ENCODE peak calls at places on chromosome 2, in four cellular contexts. One of them, this sample, is unnamed.

GRCh38 chr2:170815746-170816498 is 765 bp upstream of the GAD1 start:
- DNase-seq in GM12878: no peak
- DNase-seq in HCT116: peak
- DNase-seq in HepG2: peak
- DNase-seq in this sample: peak

GRCh38 chr2:241868661-241869081 is 858 bp upstream of the RTP5 start:
- DNase-seq in GM12878: no peak
- DNase-seq in HCT116: no peak
- DNase-seq in HepG2: no peak
- DNase-seq in this sample: peak

GRCh38 chr2:74886811-74887210 is 52.9 kb downstream of the HK2 start:
- DNase-seq in GM12878: no peak
- DNase-seq in HCT116: no peak
- DNase-seq in HepG2: no peak
- DNase-seq in this sample: peak

GRCh38 chr2:199379251-199379650 is 78.5 kb downstream of the SATB2 start:
- DNase-seq in GM12878: no peak
- DNase-seq in HCT116: no peak
- DNase-seq in HepG2: no peak
- DNase-seq in this sample: no peak

GRCh38 chr2:239829326-239829725 is 195.8 kb downstream of the NDUFA10 start:
- DNase-seq in GM12878: no peak
- DNase-seq in HCT116: no peak
- DNase-seq in HepG2: no peak
- DNase-seq in this sample: peak

GRCh38 chr2:63738019-63738418 is 103.7 kb upstream of the UGP2 start:
- DNase-seq in GM12878: no peak
- DNase-seq in HCT116: no peak
- DNase-seq in HepG2: no peak
- DNase-seq in this sample: no peak

GRCh38 chr2:28274911-28275685 is 117.6 kb upstream of the FOSL2 start:
- DNase-seq in GM12878: no peak
- DNase-seq in HCT116: peak
- DNase-seq in HepG2: no peak
- DNase-seq in this sample: no peak

GRCh38 chr2:233584210-233584609 is 17.6 kb upstream of the USP40 start:
- DNase-seq in GM12878: no peak
- DNase-seq in HCT116: no peak
- DNase-seq in HepG2: no peak
- DNase-seq in this sample: no peak

GRCh38 chr2:107215764-107216398 is 329.9 kb upstream of the ST6GAL2 start:
- DNase-seq in GM12878: no peak
- DNase-seq in HCT116: no peak
- DNase-seq in HepG2: no peak
- DNase-seq in this sample: no peak

GRCh38 chr2:83899271-83899670 is 559.8 kb downstream of the SUCLG1 start:
- DNase-seq in GM12878: no peak
- DNase-seq in HCT116: no peak
- DNase-seq in HepG2: no peak
- DNase-seq in this sample: no peak

GRCh38 chr2:172038604-172039003 is 38.9 kb downstream of the METAP1D start:
- DNase-seq in GM12878: no peak
- DNase-seq in HCT116: no peak
- DNase-seq in HepG2: no peak
- DNase-seq in this sample: no peak

GRCh38 chr2:119231975-119232665 is 8.5 kb downstream of the STEAP3 start:
- DNase-seq in GM12878: no peak
- DNase-seq in HCT116: no peak
- DNase-seq in HepG2: no peak
- DNase-seq in this sample: no peak

GRCh38 chr2:15668611-15669305 is 77.1 kb downstream of the DDX1 start:
- DNase-seq in GM12878: no peak
- DNase-seq in HCT116: no peak
- DNase-seq in HepG2: peak
- DNase-seq in this sample: no peak

GRCh38 chr2:193743089-193743488 is 1548.4 kb upstream of the TMEFF2 start:
- DNase-seq in GM12878: no peak
- DNase-seq in HCT116: no peak
- DNase-seq in HepG2: no peak
- DNase-seq in this sample: no peak

GRCh38 chr2:240503375-240503774 is 54.4 kb downstream of the ANKMY1 start:
- DNase-seq in GM12878: no peak
- DNase-seq in HCT116: no peak
- DNase-seq in HepG2: no peak
- DNase-seq in this sample: no peak

GRCh38 chr2:211248841-211249240 is 692.4 kb downstream of the CPS1 start:
- DNase-seq in GM12878: no peak
- DNase-seq in HCT116: peak
- DNase-seq in HepG2: no peak
- DNase-seq in this sample: no peak

GRCh38 chr2:174836345-174836999 is 72.2 kb upstream of the CHRNA1 start:
- DNase-seq in GM12878: no peak
- DNase-seq in HCT116: no peak
- DNase-seq in HepG2: no peak
- DNase-seq in this sample: no peak

GRCh38 chr2:157528963-157529751 is 85.3 kb upstream of the CYTIP start:
- DNase-seq in GM12878: no peak
- DNase-seq in HCT116: no peak
- DNase-seq in HepG2: no peak
- DNase-seq in this sample: no peak

GRCh38 chr2:70304501-70304900 is 2.6 kb upstream of the FAM136A start:
- DNase-seq in GM12878: no peak
- DNase-seq in HCT116: no peak
- DNase-seq in HepG2: no peak
- DNase-seq in this sample: no peak

GRCh38 chr2:137836671-137837070 is 127.6 kb upstream of the HNMT start:
- DNase-seq in GM12878: no peak
- DNase-seq in HCT116: no peak
- DNase-seq in HepG2: no peak
- DNase-seq in this sample: no peak

GRCh38 chr2:234240917-234241316 is 190.4 kb downstream of the SPP2 start:
- DNase-seq in GM12878: no peak
- DNase-seq in HCT116: no peak
- DNase-seq in HepG2: no peak
- DNase-seq in this sample: no peak

GRCh38 chr2:109333414-109334194 is 204.6 kb downstream of the SH3RF3 start:
- DNase-seq in GM12878: no peak
- DNase-seq in HCT116: no peak
- DNase-seq in HepG2: peak
- DNase-seq in this sample: no peak

GRCh38 chr2:73931531-73932500 is 5.1 kb downstream of the DGUOK start:
- DNase-seq in GM12878: no peak
- DNase-seq in HCT116: no peak
- DNase-seq in HepG2: no peak
- DNase-seq in this sample: no peak

GRCh38 chr2:203376173-203376572 is 48.0 kb downstream of the ABI2 start:
- DNase-seq in GM12878: no peak
- DNase-seq in HCT116: no peak
- DNase-seq in HepG2: no peak
- DNase-seq in this sample: no peak

GRCh38 chr2:29039718-29040480 is 34.4 kb downstream of the PCARE start:
- DNase-seq in GM12878: no peak
- DNase-seq in HCT116: no peak
- DNase-seq in HepG2: no peak
- DNase-seq in this sample: no peak

GRCh38 chr2:107534926-107535325 is 291.8 kb upstream of the RGPD4 start:
- DNase-seq in GM12878: no peak
- DNase-seq in HCT116: no peak
- DNase-seq in HepG2: no peak
- DNase-seq in this sample: no peak

GRCh38 chr2:233416706-233417105 is 62.4 kb downstream of the DGKD start:
- DNase-seq in GM12878: no peak
- DNase-seq in HCT116: no peak
- DNase-seq in HepG2: no peak
- DNase-seq in this sample: no peak

GRCh38 chr2:207747653-207748560 is 21.8 kb downstream of the FZD5 start:
- DNase-seq in GM12878: no peak
- DNase-seq in HCT116: no peak
- DNase-seq in HepG2: peak
- DNase-seq in this sample: no peak

GRCh38 chr2:202108345-202108744 is 35.3 kb downstream of the KIAA2012 start:
- DNase-seq in GM12878: no peak
- DNase-seq in HCT116: no peak
- DNase-seq in HepG2: no peak
- DNase-seq in this sample: no peak

GRCh38 chr2:214577769-214578168 is 166.9 kb downstream of the VWC2L start:
- DNase-seq in GM12878: no peak
- DNase-seq in HCT116: no peak
- DNase-seq in HepG2: no peak
- DNase-seq in this sample: no peak

GRCh38 chr2:214575030-214575949 is 164.4 kb downstream of the VWC2L start:
- DNase-seq in GM12878: no peak
- DNase-seq in HCT116: no peak
- DNase-seq in HepG2: no peak
- DNase-seq in this sample: no peak

GRCh38 chr2:214574077-214574775 is 163.4 kb downstream of the VWC2L start:
- DNase-seq in GM12878: no peak
- DNase-seq in HCT116: no peak
- DNase-seq in HepG2: no peak
- DNase-seq in this sample: no peak

GRCh38 chr2:214578395-214578794 is 167.5 kb downstream of the VWC2L start:
- DNase-seq in GM12878: no peak
- DNase-seq in HCT116: no peak
- DNase-seq in HepG2: no peak
- DNase-seq in this sample: no peak
- TF ChIP-seq ZBTB33 in GM12878: no peak
- TF ChIP-seq ZBTB33 in HCT116: no peak
- TF ChIP-seq ZBTB33 in HepG2: no peak
- TF ChIP-seq ZBTB33 in this sample: no peak

GRCh38 chr2:231605607-231606091 is 13.0 kb downstream of the TEX44 start:
- DNase-seq in GM12878: no peak
- DNase-seq in HCT116: no peak
- DNase-seq in HepG2: no peak
- DNase-seq in this sample: peak
- TF ChIP-seq ZBTB33 in GM12878: no peak
- TF ChIP-seq ZBTB33 in HCT116: no peak
- TF ChIP-seq ZBTB33 in HepG2: no peak
- TF ChIP-seq ZBTB33 in this sample: no peak

GRCh38 chr2:11842324-11842723 is 95.9 kb downstream of the LPIN1 start:
- DNase-seq in GM12878: no peak
- DNase-seq in HCT116: no peak
- DNase-seq in HepG2: no peak
- DNase-seq in this sample: no peak
- TF ChIP-seq ZBTB33 in GM12878: no peak
- TF ChIP-seq ZBTB33 in HCT116: no peak
- TF ChIP-seq ZBTB33 in HepG2: no peak
- TF ChIP-seq ZBTB33 in this sample: no peak

GRCh38 chr2:144509001-144509545 is 10.8 kb downstream of the ZEB2 start:
- DNase-seq in GM12878: no peak
- DNase-seq in HCT116: no peak
- DNase-seq in HepG2: no peak
- DNase-seq in this sample: no peak

GRCh38 chr2:144508162-144508765 is 11.7 kb downstream of the ZEB2 start:
- DNase-seq in GM12878: no peak
- DNase-seq in HCT116: no peak
- DNase-seq in HepG2: no peak
- DNase-seq in this sample: no peak

GRCh38 chr2:144510206-144510991 is 9.5 kb downstream of the ZEB2 start:
- DNase-seq in GM12878: peak
- DNase-seq in HCT116: no peak
- DNase-seq in HepG2: peak
- DNase-seq in this sample: no peak

GRCh38 chr2:144511222-144511855 is 8.6 kb downstream of the ZEB2 start:
- DNase-seq in GM12878: no peak
- DNase-seq in HCT116: no peak
- DNase-seq in HepG2: no peak
- DNase-seq in this sample: no peak

GRCh38 chr2:144509548-144510205 is 10.2 kb downstream of the ZEB2 start:
- DNase-seq in GM12878: no peak
- DNase-seq in HCT116: no peak
- DNase-seq in HepG2: no peak
- DNase-seq in this sample: no peak
- TF ChIP-seq ZBTB33 in GM12878: no peak
- TF ChIP-seq ZBTB33 in HCT116: no peak
- TF ChIP-seq ZBTB33 in HepG2: no peak
- TF ChIP-seq ZBTB33 in this sample: no peak

GRCh38 chr2:85924522-85924921 is 35.7 kb upstream of the ST3GAL5 start:
- DNase-seq in GM12878: no peak
- DNase-seq in HCT116: no peak
- DNase-seq in HepG2: no peak
- DNase-seq in this sample: no peak

GRCh38 chr2:85929096-85930044 is 40.6 kb upstream of the ST3GAL5 start:
- DNase-seq in GM12878: no peak
- DNase-seq in HCT116: no peak
- DNase-seq in HepG2: no peak
- DNase-seq in this sample: no peak

GRCh38 chr2:85926526-85926925 is 37.7 kb upstream of the ST3GAL5 start:
- DNase-seq in GM12878: no peak
- DNase-seq in HCT116: no peak
- DNase-seq in HepG2: no peak
- DNase-seq in this sample: no peak

GRCh38 chr2:85925216-85925671 is 36.5 kb upstream of the ST3GAL5 start:
- DNase-seq in GM12878: no peak
- DNase-seq in HCT116: no peak
- DNase-seq in HepG2: no peak
- DNase-seq in this sample: no peak

DNA sequence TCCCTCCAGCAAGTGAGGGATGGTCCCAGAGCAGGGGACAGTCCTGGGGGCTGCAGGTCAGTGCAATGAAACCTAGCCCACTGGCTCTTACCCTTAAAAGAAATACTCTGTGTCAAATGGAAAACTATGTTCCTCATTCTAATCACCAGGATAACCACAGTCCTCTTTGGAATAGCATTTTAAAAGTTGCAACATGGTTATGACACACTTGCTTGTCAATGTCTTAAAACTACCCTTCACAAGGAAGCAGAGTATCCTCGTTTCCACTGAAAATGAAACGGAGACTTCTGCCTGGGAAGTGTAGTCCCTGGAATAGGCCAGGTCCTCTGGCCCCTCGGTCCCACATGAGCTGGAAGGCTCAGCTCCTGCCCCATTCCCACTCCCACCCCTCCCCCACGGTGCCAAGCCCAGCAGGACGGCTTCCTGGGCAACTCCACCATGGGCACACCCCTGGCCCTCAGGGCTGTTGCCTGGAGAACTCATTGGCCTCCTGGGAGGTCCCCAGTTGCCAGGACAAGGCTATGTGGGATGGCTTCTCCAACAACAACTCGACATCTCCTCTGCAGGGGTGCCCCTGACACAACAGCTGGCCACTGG is 38.2 kb upstream of the ST3GAL5 start:
- DNase-seq in GM12878: no peak
- DNase-seq in HCT116: no peak
- DNase-seq in HepG2: no peak
- DNase-seq in this sample: no peak
- TF ChIP-seq ZBTB33 in GM12878: no peak
- TF ChIP-seq ZBTB33 in HCT116: no peak
- TF ChIP-seq ZBTB33 in HepG2: no peak
- TF ChIP-seq ZBTB33 in this sample: no peak

DNA sequence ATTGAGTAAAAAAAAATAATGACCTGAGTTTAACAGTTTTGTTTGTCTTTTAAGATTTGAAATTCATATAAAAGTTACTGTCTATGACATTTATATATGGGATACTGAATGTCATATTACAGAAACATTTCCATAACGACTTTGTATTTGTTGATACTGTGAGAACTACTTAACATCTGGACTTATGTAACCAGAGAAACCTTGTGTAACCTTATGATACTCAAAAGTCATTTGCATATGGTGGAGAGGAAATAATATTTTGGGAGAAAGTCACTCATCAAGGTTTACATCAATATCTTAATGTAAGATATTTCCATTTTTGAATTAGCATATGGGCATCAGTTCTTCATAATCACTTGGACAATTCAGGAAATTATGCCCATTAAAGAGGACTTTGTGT is 12.7 kb downstream of the MFSD6 start:
- DNase-seq in GM12878: no peak
- DNase-seq in HCT116: no peak
- DNase-seq in HepG2: no peak
- DNase-seq in this sample: no peak
- TF ChIP-seq ZBTB33 in GM12878: no peak
- TF ChIP-seq ZBTB33 in HCT116: no peak
- TF ChIP-seq ZBTB33 in HepG2: no peak
- TF ChIP-seq ZBTB33 in this sample: no peak